ENCODE peak calls at places on chromosomes 5 and 9, in four cellular contexts. P is mammary epithelial cell, I is AG08395, S is Daoy. Q is an unnamed sample.

GRCh38 chr5:173057062-173057924 is 1.1 kb downstream of the CREBRF start:
- DNase-seq in P (peak; percentile 98), S (peak; percentile 99), I (peak; percentile 99), Q (peak; percentile 99)

GRCh38 chr5:31324832-31325231 is 131.3 kb downstream of the CDH6 start:
- DNase-seq in I (no peak), S (no peak), P (no peak), Q (no peak)

GRCh38 chr9:2494571-2494970 is 127.0 kb upstream of the VLDLR start:
- DNase-seq in S (peak; percentile 91), I (peak; percentile 70), P (peak; percentile 33), Q (no peak)

GRCh38 chr5:157020508-157021213 is 38.3 kb downstream of the HAVCR1 start:
- DNase-seq in P (no peak), I (no peak), S (no peak), Q (no peak)

GRCh38 chr9:16726023-16726422 is 144.4 kb downstream of the BNC2 start:
- DNase-seq in P (peak; percentile 12), I (no peak), S (no peak), Q (no peak)

GRCh38 chr9:98255064-98255577 is 328 bp downstream of the TBC1D2 start:
- DNase-seq in I (peak; percentile 49), S (peak; percentile 66), P (no peak), Q (no peak)

GRCh38 chr5:150734579-150735384 is 24.0 kb downstream of the DCTN4 start:
- DNase-seq in S (peak; percentile 7), I (no peak), P (no peak), Q (no peak)

GRCh38 chr5:27810458-27810857 is 772.1 kb upstream of the CDH9 start:
- DNase-seq in I (no peak), P (no peak), S (no peak), Q (no peak)

GRCh38 chr9:3360245-3360644 is 165.6 kb downstream of the RFX3 start:
- DNase-seq in P (no peak), S (no peak), I (no peak), Q (no peak)

GRCh38 chr9:27665121-27665520 is 91.8 kb upstream of the C9orf72 start:
- DNase-seq in S (no peak), P (no peak), I (no peak), Q (no peak)

GRCh38 chr5:32197032-32197431 is 22.9 kb upstream of the GOLPH3 start:
- DNase-seq in P (no peak), I (no peak), S (no peak), Q (no peak)

GRCh38 chr5:122089614-122090013 is 11.6 kb upstream of the LOX start:
- DNase-seq in I (peak; percentile 59), P (peak; percentile 21), S (peak; percentile 90), Q (no peak)

GRCh38 chr5:139788294-139788875 is 7.2 kb upstream of the PSD2 start:
- DNase-seq in I (peak; percentile 52), P (no peak), S (no peak), Q (no peak)

GRCh38 chr5:173680660-173681242 is 64.3 kb upstream of the BOD1 start:
- DNase-seq in P (no peak), I (no peak), S (no peak), Q (no peak)

GRCh38 chr5:178314961-178315820 is 82.6 kb upstream of the PHYKPL start:
- DNase-seq in I (no peak), P (no peak), S (peak; percentile 57), Q (no peak)

GRCh38 chr9:79577969-79578723 is 6.4 kb downstream of the TLE4 start:
- DNase-seq in P (no peak), I (no peak), S (peak; percentile 47), Q (no peak)

GRCh38 chr9:1880038-1880565 is 135.0 kb upstream of the SMARCA2 start:
- DNase-seq in S (no peak), I (no peak), P (no peak), Q (no peak)

GRCh38 chr5:37272564-37272963 is 23.4 kb upstream of the CPLANE1 start:
- DNase-seq in P (peak; percentile 32), I (peak; percentile 50), S (peak; percentile 24), Q (no peak)

GRCh38 chr9:111876179-111876578 is 20.4 kb upstream of the UGCG start:
- DNase-seq in I (no peak), S (no peak), P (no peak), Q (no peak)

GRCh38 chr9:136488247-136489214 is 5.7 kb upstream of the SEC16A start:
- DNase-seq in S (peak; percentile 67), P (peak; percentile 43), I (peak; percentile 54), Q (peak; percentile 86)

GRCh38 chr9:95722141-95722540 is 153.3 kb upstream of the ERCC6L2 start:
- DNase-seq in S (no peak), I (no peak), P (no peak), Q (no peak)

GRCh38 chr5:119220576-119221197 is 135.1 kb upstream of the TNFAIP8 start:
- DNase-seq in I (no peak), S (no peak), P (no peak), Q (no peak)

Q was measured in nephron progenitor cell.